ENCODE peak calls at places on chromosomes 1 and 21, in ten cellular contexts. Q is activated T-cell treated with anti-CD3 and anti-CD28 coated beads, Interleukin-2, amount 50 U/mL, for 1 hour; I is A549; C is GM23248; X is activated naive CD4-positive, alpha-beta T cell treated with anti-CD3 and anti-CD28 coated beads, Interleukin-2, amount 50 U/mL, for 72 hours; V is mesothelial cell of epicardium; W is fibroblast of pulmonary artery; M is activated CD4-positive, CD25-positive, alpha-beta regulatory T cell treated with anti-CD3 and anti-CD28 coated beads, Interleukin-2, amount 50 U/mL, for 72 hours; D is G401; B is right atrium auricular region. K is an unnamed sample.
A peak's percentile ranks its signal among the peaks of the same experiment; 100 is the strongest.

GRCh38 chr21:44711327-44712202 is at the start of gene TSPEAR:
- DNase-seq in Q (no peak), I (no peak), C (no peak), X (no peak), V (peak; percentile 19), W (no peak), M (peak; percentile 30), D (no peak), B (no peak), K (no peak)

GRCh38 chr1:32716312-32717126 is 13.9 kb upstream of the SYNC start:
- DNase-seq in Q (no peak), I (peak; percentile 68), C (no peak), X (peak; percentile 74), V (peak; percentile 54), W (peak; percentile 20), M (peak; percentile 60), D (no peak), B (no peak), K (peak; percentile 32)

GRCh38 chr1:111880866-111881837 is 108.3 kb downstream of the KCND3 start:
- DNase-seq in Q (no peak), I (no peak), C (no peak), X (no peak), V (no peak), W (no peak), M (no peak), D (peak; percentile 55), B (peak; percentile 64), K (no peak)

GRCh38 chr1:53346814-53347176 is 18.9 kb upstream of the LRP8 start:
- DNase-seq in Q (no peak), I (no peak), C (no peak), X (no peak), V (peak; percentile 4), W (no peak), M (peak; percentile 16), D (no peak), B (no peak), K (no peak)

GRCh38 chr1:200038645-200038986 is 11.1 kb downstream of the NR5A2 start:
- DNase-seq in Q (no peak), I (no peak), C (no peak), X (peak; percentile 4), V (no peak), W (no peak), M (no peak), D (no peak), B (no peak), K (no peak)

GRCh38 chr1:225207791-225208190 is 220.0 kb downstream of the LBR start:
- DNase-seq in Q (no peak), I (no peak), C (no peak), X (no peak), V (no peak), W (no peak), M (no peak), D (no peak), B (no peak), K (no peak)

GRCh38 chr21:15212214-15212613 is 147.4 kb upstream of the NRIP1 start:
- DNase-seq in Q (no peak), I (no peak), C (no peak), X (no peak), V (no peak), W (no peak), M (no peak), D (no peak), B (no peak), K (no peak)

GRCh38 chr1:184752656-184753055 is 2.0 kb downstream of the EDEM3 start:
- DNase-seq in Q (no peak), I (no peak), C (no peak), X (no peak), V (no peak), W (no peak), M (no peak), D (no peak), B (no peak), K (no peak)

GRCh38 chr1:72365693-72366092 is 83.4 kb upstream of the NEGR1 start:
- DNase-seq in Q (no peak), I (no peak), C (no peak), X (no peak), V (no peak), W (no peak), M (no peak), D (no peak), B (no peak), K (no peak)

GRCh38 chr1:185152187-185152767 is 4.5 kb downstream of the TRMT1L start:
- DNase-seq in Q (no peak), I (no peak), C (peak; percentile 41), X (no peak), V (no peak), W (no peak), M (no peak), D (no peak), B (no peak), K (no peak)